ENCODE peak calls at places on chromosomes 16 and 17, in nine cellular contexts. One of them, this sample, is unnamed.

GRCh38 chr17:41689497-41690299 is 1.0 kb downstream of the EIF1 start:
- DNase-seq in NB4: peak
- DNase-seq in lower lobe of right lung: no peak
- DNase-seq in A549: no peak
- DNase-seq in A673: peak
- DNase-seq in tibial artery: no peak
- DNase-seq in cardiac muscle cell: peak
- DNase-seq in AG09309: no peak
- DNase-seq in BE2C: peak
- DNase-seq in this sample: no peak

GRCh38 chr17:76417499-76418143 is 33.2 kb downstream of the SPHK1 start:
- DNase-seq in NB4: no peak
- DNase-seq in cardiac muscle cell: no peak
- DNase-seq in AG09309: no peak
- DNase-seq in lower lobe of right lung: no peak
- DNase-seq in A549: no peak
- DNase-seq in A673: no peak
- DNase-seq in BE2C: no peak
- DNase-seq in tibial artery: no peak
- DNase-seq in this sample: no peak

GRCh38 chr16:69131749-69132423 is 502 bp downstream of the CHTF8 start:
- DNase-seq in AG09309: peak
- DNase-seq in tibial artery: peak
- DNase-seq in A549: peak
- DNase-seq in cardiac muscle cell: peak
- DNase-seq in NB4: peak
- DNase-seq in A673: peak
- DNase-seq in BE2C: peak
- DNase-seq in lower lobe of right lung: peak
- DNase-seq in this sample: no peak

GRCh38 chr17:4230142-4230541 is 33.6 kb downstream of the ANKFY1 start:
- DNase-seq in A673: peak
- DNase-seq in cardiac muscle cell: peak
- DNase-seq in lower lobe of right lung: no peak
- DNase-seq in BE2C: no peak
- DNase-seq in tibial artery: peak
- DNase-seq in NB4: no peak
- DNase-seq in AG09309: peak
- DNase-seq in A549: peak
- DNase-seq in this sample: no peak

GRCh38 chr17:5888811-5889210 is 181.4 kb upstream of the WSCD1 start:
- DNase-seq in AG09309: no peak
- DNase-seq in A549: no peak
- DNase-seq in BE2C: no peak
- DNase-seq in tibial artery: no peak
- DNase-seq in lower lobe of right lung: no peak
- DNase-seq in cardiac muscle cell: no peak
- DNase-seq in NB4: no peak
- DNase-seq in A673: no peak
- DNase-seq in this sample: no peak

GRCh38 chr16:56190903-56191806 is at the start of gene GNAO1:
- DNase-seq in BE2C: peak
- DNase-seq in lower lobe of right lung: peak
- DNase-seq in AG09309: no peak
- DNase-seq in tibial artery: peak
- DNase-seq in A549: peak
- DNase-seq in NB4: no peak
- DNase-seq in A673: peak
- DNase-seq in cardiac muscle cell: peak
- DNase-seq in this sample: peak

GRCh38 chr16:50298075-50298460 is 31.7 kb downstream of the ADCY7 start:
- DNase-seq in lower lobe of right lung: no peak
- DNase-seq in A673: no peak
- DNase-seq in A549: no peak
- DNase-seq in cardiac muscle cell: no peak
- DNase-seq in tibial artery: peak
- DNase-seq in AG09309: no peak
- DNase-seq in NB4: no peak
- DNase-seq in BE2C: no peak
- DNase-seq in this sample: no peak

GRCh38 chr17:27502526-27503324 is 46.5 kb downstream of the KSR1 start:
- DNase-seq in cardiac muscle cell: no peak
- DNase-seq in tibial artery: no peak
- DNase-seq in lower lobe of right lung: no peak
- DNase-seq in A673: no peak
- DNase-seq in AG09309: peak
- DNase-seq in BE2C: no peak
- DNase-seq in A549: no peak
- DNase-seq in NB4: no peak
- DNase-seq in this sample: no peak

GRCh38 chr17:18960803-18961511 is 9.0 kb downstream of the SLC5A10 start:
- DNase-seq in A549: peak
- DNase-seq in cardiac muscle cell: peak
- DNase-seq in tibial artery: peak
- DNase-seq in NB4: peak
- DNase-seq in lower lobe of right lung: peak
- DNase-seq in AG09309: no peak
- DNase-seq in A673: peak
- DNase-seq in BE2C: peak
- DNase-seq in this sample: peak

GRCh38 chr17:42989726-42990652 is 8.2 kb upstream of the RPL27 start:
- DNase-seq in AG09309: no peak
- DNase-seq in lower lobe of right lung: no peak
- DNase-seq in cardiac muscle cell: no peak
- DNase-seq in A549: peak
- DNase-seq in BE2C: no peak
- DNase-seq in tibial artery: no peak
- DNase-seq in NB4: no peak
- DNase-seq in A673: no peak
- DNase-seq in this sample: no peak

GRCh38 chr17:30323895-30324319 is 9.9 kb downstream of the TMIGD1 start:
- DNase-seq in NB4: peak
- DNase-seq in cardiac muscle cell: no peak
- DNase-seq in lower lobe of right lung: no peak
- DNase-seq in A673: peak
- DNase-seq in tibial artery: peak
- DNase-seq in A549: no peak
- DNase-seq in BE2C: no peak
- DNase-seq in AG09309: no peak
- DNase-seq in this sample: peak

GRCh38 chr16:57407521-57408353 is 3.2 kb downstream of the CCL17 start:
- DNase-seq in A673: no peak
- DNase-seq in tibial artery: no peak
- DNase-seq in AG09309: no peak
- DNase-seq in cardiac muscle cell: no peak
- DNase-seq in BE2C: no peak
- DNase-seq in NB4: no peak
- DNase-seq in lower lobe of right lung: no peak
- DNase-seq in A549: no peak
- DNase-seq in this sample: no peak

GRCh38 chr17:77400445-77400870 is 259.7 kb downstream of the SEC14L1 start:
- DNase-seq in A673: peak
- DNase-seq in A549: no peak
- DNase-seq in cardiac muscle cell: peak
- DNase-seq in BE2C: peak
- DNase-seq in NB4: peak
- DNase-seq in AG09309: no peak
- DNase-seq in tibial artery: no peak
- DNase-seq in lower lobe of right lung: peak
- DNase-seq in this sample: peak

GRCh38 chr17:69477204-69477899 is 62.9 kb downstream of the MAP2K6 start:
- DNase-seq in AG09309: no peak
- DNase-seq in cardiac muscle cell: no peak
- DNase-seq in A673: no peak
- DNase-seq in lower lobe of right lung: no peak
- DNase-seq in A549: no peak
- DNase-seq in BE2C: no peak
- DNase-seq in NB4: no peak
- DNase-seq in tibial artery: no peak
- DNase-seq in this sample: no peak

GRCh38 chr17:39306028-39306427 is 80.3 kb upstream of the STAC2 start:
- DNase-seq in A673: no peak
- DNase-seq in A549: no peak
- DNase-seq in NB4: no peak
- DNase-seq in cardiac muscle cell: peak
- DNase-seq in BE2C: no peak
- DNase-seq in tibial artery: no peak
- DNase-seq in lower lobe of right lung: no peak
- DNase-seq in AG09309: no peak
- DNase-seq in this sample: no peak

GRCh38 chr17:2179615-2180295 is 123.8 kb downstream of the SMG6 start:
- DNase-seq in AG09309: peak
- DNase-seq in BE2C: peak
- DNase-seq in NB4: no peak
- DNase-seq in A549: no peak
- DNase-seq in A673: peak
- DNase-seq in tibial artery: peak
- DNase-seq in cardiac muscle cell: no peak
- DNase-seq in lower lobe of right lung: no peak
- DNase-seq in this sample: no peak
- H3K4me3 ChIP-seq in AG09309: no peak
- H3K4me3 ChIP-seq in BE2C: no peak
- H3K4me3 ChIP-seq in NB4: no peak
- H3K4me3 ChIP-seq in A549: no peak
- H3K4me3 ChIP-seq in A673: no peak
- H3K4me3 ChIP-seq in tibial artery: no peak
- H3K4me3 ChIP-seq in cardiac muscle cell: no peak
- H3K4me3 ChIP-seq in lower lobe of right lung: no peak
- H3K4me3 ChIP-seq in this sample: no peak

GRCh38 chr16:79401157-79401556 is 199.4 kb downstream of the MAF start:
- DNase-seq in A673: no peak
- DNase-seq in BE2C: no peak
- DNase-seq in cardiac muscle cell: no peak
- DNase-seq in A549: no peak
- DNase-seq in tibial artery: no peak
- DNase-seq in NB4: no peak
- DNase-seq in lower lobe of right lung: no peak
- DNase-seq in AG09309: no peak
- DNase-seq in this sample: no peak

GRCh38 chr16:79402920-79403319 is 197.6 kb downstream of the MAF start:
- DNase-seq in A549: no peak
- DNase-seq in cardiac muscle cell: no peak
- DNase-seq in A673: no peak
- DNase-seq in AG09309: no peak
- DNase-seq in NB4: no peak
- DNase-seq in tibial artery: no peak
- DNase-seq in BE2C: no peak
- DNase-seq in lower lobe of right lung: no peak
- DNase-seq in this sample: no peak

GRCh38 chr16:79402356-79402755 is 198.2 kb downstream of the MAF start:
- DNase-seq in NB4: no peak
- DNase-seq in tibial artery: no peak
- DNase-seq in BE2C: no peak
- DNase-seq in A673: no peak
- DNase-seq in A549: no peak
- DNase-seq in cardiac muscle cell: no peak
- DNase-seq in AG09309: no peak
- DNase-seq in lower lobe of right lung: no peak
- DNase-seq in this sample: no peak

GRCh38 chr16:79400462-79401149 is 199.9 kb downstream of the MAF start:
- DNase-seq in tibial artery: no peak
- DNase-seq in lower lobe of right lung: no peak
- DNase-seq in BE2C: no peak
- DNase-seq in AG09309: no peak
- DNase-seq in cardiac muscle cell: no peak
- DNase-seq in A673: no peak
- DNase-seq in NB4: no peak
- DNase-seq in A549: no peak
- DNase-seq in this sample: no peak

GRCh38 chr16:79401782-79402181 is 198.8 kb downstream of the MAF start:
- DNase-seq in cardiac muscle cell: no peak
- DNase-seq in BE2C: no peak
- DNase-seq in AG09309: no peak
- DNase-seq in NB4: no peak
- DNase-seq in A549: no peak
- DNase-seq in tibial artery: no peak
- DNase-seq in lower lobe of right lung: no peak
- DNase-seq in A673: no peak
- DNase-seq in this sample: no peak
- H3K4me3 ChIP-seq in cardiac muscle cell: no peak
- H3K4me3 ChIP-seq in BE2C: no peak
- H3K4me3 ChIP-seq in AG09309: no peak
- H3K4me3 ChIP-seq in NB4: no peak
- H3K4me3 ChIP-seq in A549: no peak
- H3K4me3 ChIP-seq in tibial artery: no peak
- H3K4me3 ChIP-seq in lower lobe of right lung: no peak
- H3K4me3 ChIP-seq in A673: no peak
- H3K4me3 ChIP-seq in this sample: no peak

GRCh38 chr16:31441956-31442355 is 633 bp downstream of the ZNF843 start:
- DNase-seq in NB4: no peak
- DNase-seq in A549: no peak
- DNase-seq in lower lobe of right lung: no peak
- DNase-seq in cardiac muscle cell: no peak
- DNase-seq in A673: no peak
- DNase-seq in BE2C: no peak
- DNase-seq in tibial artery: no peak
- DNase-seq in AG09309: no peak
- DNase-seq in this sample: no peak
- H3K4me3 ChIP-seq in NB4: no peak
- H3K4me3 ChIP-seq in A549: peak
- H3K4me3 ChIP-seq in lower lobe of right lung: peak
- H3K4me3 ChIP-seq in cardiac muscle cell: peak
- H3K4me3 ChIP-seq in A673: no peak
- H3K4me3 ChIP-seq in BE2C: peak
- H3K4me3 ChIP-seq in tibial artery: peak
- H3K4me3 ChIP-seq in AG09309: peak
- H3K4me3 ChIP-seq in this sample: no peak

GRCh38 chr16:3855142-3855541 is 25.4 kb downstream of the CREBBP start:
- DNase-seq in BE2C: no peak
- DNase-seq in NB4: no peak
- DNase-seq in lower lobe of right lung: no peak
- DNase-seq in A673: no peak
- DNase-seq in AG09309: no peak
- DNase-seq in A549: no peak
- DNase-seq in cardiac muscle cell: no peak
- DNase-seq in tibial artery: no peak
- DNase-seq in this sample: no peak

GRCh38 chr16:3858809-3859208 is 21.7 kb downstream of the CREBBP start:
- DNase-seq in cardiac muscle cell: no peak
- DNase-seq in NB4: no peak
- DNase-seq in A549: no peak
- DNase-seq in A673: no peak
- DNase-seq in AG09309: no peak
- DNase-seq in lower lobe of right lung: no peak
- DNase-seq in BE2C: no peak
- DNase-seq in tibial artery: no peak
- DNase-seq in this sample: no peak

GRCh38 chr16:3856367-3857141 is 24.0 kb downstream of the CREBBP start:
- DNase-seq in AG09309: no peak
- DNase-seq in lower lobe of right lung: no peak
- DNase-seq in A549: no peak
- DNase-seq in cardiac muscle cell: no peak
- DNase-seq in tibial artery: no peak
- DNase-seq in BE2C: no peak
- DNase-seq in NB4: no peak
- DNase-seq in A673: no peak
- DNase-seq in this sample: no peak

GRCh38 chr16:3859875-3860274 is 20.6 kb downstream of the CREBBP start:
- DNase-seq in NB4: no peak
- DNase-seq in A549: no peak
- DNase-seq in tibial artery: no peak
- DNase-seq in A673: no peak
- DNase-seq in AG09309: no peak
- DNase-seq in BE2C: no peak
- DNase-seq in lower lobe of right lung: no peak
- DNase-seq in cardiac muscle cell: no peak
- DNase-seq in this sample: no peak

GRCh38 chr16:3857189-3858013 is 23.1 kb downstream of the CREBBP start:
- DNase-seq in NB4: peak
- DNase-seq in lower lobe of right lung: no peak
- DNase-seq in cardiac muscle cell: no peak
- DNase-seq in tibial artery: peak
- DNase-seq in AG09309: no peak
- DNase-seq in A673: peak
- DNase-seq in A549: no peak
- DNase-seq in BE2C: no peak
- DNase-seq in this sample: no peak
- H3K4me3 ChIP-seq in NB4: no peak
- H3K4me3 ChIP-seq in lower lobe of right lung: peak
- H3K4me3 ChIP-seq in cardiac muscle cell: no peak
- H3K4me3 ChIP-seq in tibial artery: no peak
- H3K4me3 ChIP-seq in AG09309: no peak
- H3K4me3 ChIP-seq in A673: no peak
- H3K4me3 ChIP-seq in A549: no peak
- H3K4me3 ChIP-seq in BE2C: no peak
- H3K4me3 ChIP-seq in this sample: no peak